ENCODE peak calls at places on chromosomes 6 and 20, in four cellular contexts. M is GM20000, G is NCI-H1694 treated with DMSO at 0.1 percent for 48 hours, E is heart left ventricle. J is an unnamed sample.

GRCh38 chr6:144063744-144064401 is 31.5 kb downstream of the SF3B5 start:
- DNase-seq in E (peak; percentile 85), G (no peak), M (peak; percentile 95), J (peak; percentile 77)

GRCh38 chr20:21090112-21090737 is 15.9 kb downstream of the LINC00237 start:
- DNase-seq in E (no peak), G (no peak), M (no peak), J (peak; percentile 18)

GRCh38 chr6:112980676-112981075 is 633.5 kb downstream of the RFPL4B start:
- DNase-seq in G (no peak), E (no peak), M (no peak), J (no peak)

GRCh38 chr20:51528263-51529026 is 14.1 kb downstream of the NFATC2 start:
- DNase-seq in M (no peak), G (no peak), E (no peak), J (no peak)

GRCh38 chr6:151847064-151847463 is 39.6 kb downstream of the ESR1 start:
- DNase-seq in G (no peak), E (no peak), M (no peak), J (peak; percentile 75)

GRCh38 chr20:21361266-21361665 is 36.1 kb downstream of the NKX2-4 start:
- DNase-seq in M (no peak), G (no peak), E (no peak), J (no peak)

GRCh38 chr6:148265058-148265457 is 77.6 kb upstream of the SASH1 start:
- DNase-seq in E (no peak), G (no peak), M (no peak), J (peak; percentile 49)

GRCh38 chr6:119055069-119055468 is 23.4 kb downstream of the FAM184A start:
- DNase-seq in M (no peak), G (no peak), E (no peak), J (no peak)

GRCh38 chr20:10848810-10849370 is 175.1 kb upstream of the JAG1 start:
- DNase-seq in G (no peak), M (no peak), E (peak; percentile 49), J (peak; percentile 60)

GRCh38 chr6:157994126-157994795 is 12.6 kb downstream of the SYNJ2 start:
- DNase-seq in E (no peak), M (no peak), G (no peak), J (no peak)

GRCh38 chr20:60427516-60427915 is 469.3 kb downstream of the CDH26 start:
- DNase-seq in M (no peak), G (no peak), E (no peak), J (no peak)

GRCh38 chr20:32753731-32754130 is 8.5 kb upstream of the DNMT3B start:
- DNase-seq in M (no peak), E (no peak), G (no peak), J (no peak)

GRCh38 chr20:63104312-63105181 is 97.8 kb upstream of the BHLHE23 start:
- DNase-seq in M (no peak), E (no peak), G (no peak), J (no peak)

GRCh38 chr20:14712302-14712739 is 374.9 kb upstream of the FLRT3 start:
- DNase-seq in E (no peak), M (no peak), G (no peak), J (peak; percentile 19)

GRCh38 chr6:130396722-130397121 is 30.9 kb downstream of the TMEM200A start:
- DNase-seq in M (no peak), G (no peak), E (no peak), J (no peak)

GRCh38 chr6:109165392-109165964 is 70.2 kb downstream of the CEP57L1 start:
- DNase-seq in G (no peak), M (no peak), E (peak; percentile 37), J (peak; percentile 51)

GRCh38 chr6:145276746-145277145 is 458.6 kb downstream of the EPM2A start:
- DNase-seq in G (no peak), M (no peak), E (no peak), J (no peak)

GRCh38 chr6:134249412-134249758 is 68.5 kb downstream of the SGK1 start:
- DNase-seq in M (no peak), G (no peak), E (no peak), J (no peak)

GRCh38 chr6:52306972-52307849 is 22.7 kb upstream of the MCM3 start:
- DNase-seq in G (no peak), E (no peak), M (no peak), J (peak; percentile 74)

GRCh38 chr6:16511048-16511660 is 250.1 kb downstream of the ATXN1 start:
- DNase-seq in G (no peak), E (no peak), M (no peak), J (peak; percentile 62)

GRCh38 chr6:10170816-10171215 is 244.1 kb downstream of the TFAP2A start:
- DNase-seq in M (no peak), E (no peak), G (no peak), J (no peak)

GRCh38 chr6:158387036-158387435 is 74.8 kb downstream of the TULP4 start:
- DNase-seq in E (no peak), G (no peak), M (no peak), J (no peak)

GRCh38 chr6:106300944-106301343 is 24.6 kb downstream of the ATG5 start:
- DNase-seq in G (peak; percentile 23), E (no peak), M (peak; percentile 14), J (peak; percentile 53)

GRCh38 chr20:43843965-43844660 is 70.5 kb upstream of the TOX2 start:
- DNase-seq in E (no peak), M (no peak), G (no peak), J (no peak)

GRCh38 chr6:80094017-80094416 is 12.5 kb upstream of the BCKDHB start:
- DNase-seq in G (peak; percentile 24), E (no peak), M (peak; percentile 33), J (peak; percentile 41)

GRCh38 chr20:50792708-50793574 is 1.9 kb upstream of the BCAS4 start:
- DNase-seq in E (no peak), G (no peak), M (no peak), J (no peak)

GRCh38 chr6:11848852-11849731 is 70.5 kb upstream of the ADTRP start:
- DNase-seq in E (no peak), M (no peak), G (no peak), J (no peak)

GRCh38 chr6:46815130-46815529 is 21.9 kb downstream of the MEP1A start:
- DNase-seq in G (no peak), M (no peak), E (no peak), J (no peak)

GRCh38 chr6:148288566-148288965 is 54.1 kb upstream of the SASH1 start:
- DNase-seq in G (no peak), E (no peak), M (no peak), J (no peak)

GRCh38 chr6:137903274-137903932 is 36.3 kb downstream of the TNFAIP3 start:
- DNase-seq in M (no peak), G (no peak), E (no peak), J (no peak)

GRCh38 chr6:113178349-113178748 is 678.8 kb upstream of the MARCKS start:
- DNase-seq in G (no peak), E (no peak), M (no peak), J (no peak)

GRCh38 chr20:13717631-13718044 is 67.1 kb downstream of the ESF1 start:
- DNase-seq in G (no peak), M (peak; percentile 68), E (no peak), J (peak; percentile 21)

GRCh38 chr20:64254571-64255360 is 782 bp upstream of the PCMTD2 start:
- DNase-seq in M (no peak), G (no peak), E (no peak), J (no peak)

GRCh38 chr20:9415426-9415825 is 99.0 kb upstream of the LAMP5 start:
- DNase-seq in M (no peak), E (no peak), G (no peak), J (no peak)

GRCh38 chr20:17594443-17594842 is 24.6 kb downstream of the DSTN start:
- DNase-seq in G (no peak), M (no peak), E (no peak), J (peak; percentile 55)

GRCh38 chr6:140178550-140179334 is 804.3 kb upstream of the CITED2 start:
- DNase-seq in E (no peak), M (no peak), G (no peak), J (no peak)

GRCh38 chr20:17747431-17747846 is 47.7 kb downstream of the BANF2 start:
- DNase-seq in G (no peak), M (no peak), E (peak; percentile 64), J (no peak)

J was measured in GM23338.